ENCODE peak calls at places on chromosomes 2 and 18, in five cellular contexts. A is A673, C is IMR-90, T is small intestine, P is neuronal stem cell. X is an unnamed sample.

GRCh38 chr2:21047161-21048009 is 3.5 kb upstream of the APOB start:
- DNase-seq in T (peak; percentile 83), P (no peak), C (peak; percentile 32), A (no peak), X (no peak)

GRCh38 chr18:21914739-21915319 is 174.2 kb downstream of the MIB1 start:
- DNase-seq in C (peak; percentile 62), A (peak; percentile 74), T (peak; percentile 36), P (peak; percentile 40), X (peak; percentile 18)

GRCh38 chr18:55034742-55035141 is 75.5 kb upstream of the CCDC68 start:
- DNase-seq in P (no peak), C (no peak), T (no peak), A (no peak), X (no peak)

GRCh38 chr2:49490710-49491109 is 336.4 kb upstream of the FSHR start:
- DNase-seq in A (peak; percentile 22), C (no peak), P (peak; percentile 12), T (peak; percentile 20), X (peak; percentile 62)

GRCh38 chr2:240960309-240960962 is 38.0 kb upstream of the SNED1 start:
- DNase-seq in T (no peak), A (no peak), C (peak; percentile 6), P (no peak), X (peak; percentile 89)

GRCh38 chr2:171293661-171294060 is 133.0 kb upstream of the TLK1 start:
- DNase-seq in A (no peak), P (no peak), T (no peak), C (peak; percentile 45), X (no peak)

GRCh38 chr2:224646242-224646846 is 61.2 kb upstream of the CUL3 start:
- DNase-seq in C (peak; percentile 4), A (peak; percentile 74), P (no peak), T (no peak), X (peak; percentile 62)

GRCh38 chr2:29562896-29563295 is 358.5 kb downstream of the ALK start:
- DNase-seq in A (peak; percentile 37), T (no peak), P (no peak), C (peak; percentile 51), X (peak; percentile 49)

GRCh38 chr2:104444840-104445239 is 409.1 kb upstream of the POU3F3 start:
- DNase-seq in T (no peak), P (no peak), A (no peak), C (no peak), X (no peak)

GRCh38 chr2:126399001-126399400 is 257.0 kb upstream of the GYPC start:
- DNase-seq in T (peak; percentile 11), P (no peak), A (peak; percentile 3), C (no peak), X (peak; percentile 12)

GRCh38 chr2:205733648-205734047 is 51.3 kb downstream of the NRP2 start:
- DNase-seq in C (no peak), A (peak; percentile 54), P (peak; percentile 31), T (no peak), X (no peak)

GRCh38 chr2:72952110-72952823 is 34.9 kb downstream of the EMX1 start:
- DNase-seq in C (no peak), T (no peak), A (no peak), P (no peak), X (no peak)

GRCh38 chr2:222613715-222614331 is 42.1 kb downstream of the FARSB start:
- DNase-seq in A (peak; percentile 76), C (peak; percentile 66), T (peak; percentile 42), P (peak; percentile 42), X (peak; percentile 80)

GRCh38 chr2:96024336-96025106 is 10.2 kb downstream of the GPAT2 start:
- DNase-seq in A (no peak), T (no peak), P (no peak), C (no peak), X (no peak)

GRCh38 chr2:73740767-73741166 is 3.6 kb upstream of the TPRKB start:
- DNase-seq in C (no peak), P (no peak), T (no peak), A (no peak), X (no peak)

GRCh38 chr2:233343171-233343705 is 11.1 kb upstream of the DGKD start:
- DNase-seq in C (no peak), T (no peak), A (no peak), P (no peak), X (no peak)

GRCh38 chr2:226690471-226691024 is 109.1 kb downstream of the IRS1 start:
- DNase-seq in T (no peak), P (no peak), C (peak; percentile 31), A (no peak), X (peak; percentile 70)

GRCh38 chr2:30300456-30301221 is 69.3 kb downstream of the LBH start:
- DNase-seq in T (no peak), A (peak; percentile 18), P (no peak), C (peak; percentile 96), X (peak; percentile 45)

GRCh38 chr2:8234253-8234652 is 447.6 kb upstream of the ID2 start:
- DNase-seq in T (no peak), A (no peak), C (no peak), P (no peak), X (no peak)

GRCh38 chr2:233241803-233242202 is 9.7 kb upstream of the ATG16L1 start:
- DNase-seq in T (peak; percentile 78), A (no peak), C (no peak), P (no peak), X (no peak)

GRCh38 chr2:57981369-57981768 is 65.2 kb upstream of the VRK2 start:
- DNase-seq in T (no peak), A (no peak), P (no peak), C (peak; percentile 61), X (no peak)

GRCh38 chr2:85019121-85019520 is 48.2 kb downstream of the KCMF1 start:
- DNase-seq in P (no peak), T (peak; percentile 20), C (no peak), A (no peak), X (no peak)

GRCh38 chr2:221822416-221822815 is 250.3 kb upstream of the EPHA4 start:
- DNase-seq in P (no peak), A (no peak), C (no peak), T (no peak), X (no peak)

GRCh38 chr2:117771969-117772630 is 42.4 kb upstream of the DDX18 start:
- DNase-seq in A (peak; percentile 50), P (no peak), C (peak; percentile 38), T (peak; percentile 16), X (peak; percentile 27)

GRCh38 chr2:45212953-45213635 is 203.8 kb upstream of the SIX2 start:
- DNase-seq in T (no peak), C (no peak), A (no peak), P (no peak), X (no peak)

GRCh38 chr2:127145255-127145899 is 38.4 kb upstream of the BIN1 start:
- DNase-seq in C (peak; percentile 27), T (no peak), A (no peak), P (no peak), X (no peak)

DNA sequence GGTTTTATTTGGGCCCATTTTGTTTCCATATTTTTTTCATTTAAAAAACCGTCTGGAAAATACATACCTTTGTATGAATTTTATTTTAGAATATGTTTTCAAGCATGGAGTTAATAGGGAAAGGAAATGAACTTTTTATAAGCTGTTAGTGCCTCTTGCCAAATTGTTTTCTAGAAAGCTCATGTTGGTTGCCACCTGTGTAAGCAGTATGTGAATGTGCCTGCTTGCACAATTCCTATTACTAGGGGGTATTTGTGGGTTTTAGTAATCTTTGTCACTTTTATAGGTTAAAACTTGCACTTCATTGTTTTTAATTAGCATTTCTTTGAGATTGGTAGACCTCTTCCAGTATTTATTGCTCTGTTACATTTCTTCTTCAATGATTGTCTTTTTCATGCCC is 107.3 kb downstream of the TANC1 start:
- DNase-seq in A (no peak), P (no peak), C (peak; percentile 48), T (no peak), X (no peak)
- H3K4me3 ChIP-seq in A (no peak overlapping the region), P (no peak overlapping the region), C (no peak overlapping the region), T (no peak overlapping the region), X (no peak overlapping the region)

DNA sequence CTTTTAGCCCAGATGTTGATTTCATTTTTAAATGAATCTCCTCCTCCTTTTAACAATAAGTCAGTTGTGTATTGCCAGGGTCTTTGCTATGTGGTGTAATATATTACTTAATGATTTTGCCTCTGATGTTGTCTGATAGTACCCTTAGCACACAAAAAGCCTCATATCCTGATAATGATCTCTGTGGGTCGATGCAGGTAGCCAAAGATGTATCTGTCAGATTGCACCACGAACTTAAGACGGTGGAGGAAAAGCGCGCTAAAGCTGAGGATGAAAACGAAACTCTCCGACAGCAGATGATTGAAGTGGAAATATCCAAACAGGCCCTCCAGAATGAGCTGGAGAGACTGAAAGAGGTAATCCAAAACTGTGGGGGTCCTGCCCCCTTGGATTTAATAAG is 14.8 kb downstream of the MTCL1 start:
- DNase-seq in C (no peak), T (no peak), P (no peak), A (no peak), X (no peak)
- H3K4me1 ChIP-seq in C (peaks cover 17% of the 10 kb centered on the region), T (peaks cover 13% of the 10 kb centered on the region), P (peaks cover 16% of the 10 kb centered on the region), A (no peaks in the 10 kb centered on the region), X (no peaks in the 10 kb centered on the region)

GRCh38 chr2:46939596-46940359 is 24.2 kb upstream of the MCFD2 start:
- DNase-seq in P (no peak), C (no peak), T (peak; percentile 68), A (no peak), X (peak; percentile 17)
- H3K4me3 ChIP-seq in P (no peak overlapping the region), C (no peak overlapping the region), T (no peak overlapping the region), A (no peak overlapping the region), X (peak overlapping the region; percentile 75)

GRCh38 chr2:23379220-23379695 is 5.7 kb upstream of the KLHL29 start:
- DNase-seq in P (no peak), C (no peak), A (no peak), T (no peak), X (no peak)
- H3K4me1 ChIP-seq in P (no peaks in the 10 kb centered on the region), C (peaks cover 2% of the 10 kb centered on the region), A (peaks cover 21% of the 10 kb centered on the region), T (no peaks in the 10 kb centered on the region), X (peaks cover 28% of the 10 kb centered on the region)

DNA sequence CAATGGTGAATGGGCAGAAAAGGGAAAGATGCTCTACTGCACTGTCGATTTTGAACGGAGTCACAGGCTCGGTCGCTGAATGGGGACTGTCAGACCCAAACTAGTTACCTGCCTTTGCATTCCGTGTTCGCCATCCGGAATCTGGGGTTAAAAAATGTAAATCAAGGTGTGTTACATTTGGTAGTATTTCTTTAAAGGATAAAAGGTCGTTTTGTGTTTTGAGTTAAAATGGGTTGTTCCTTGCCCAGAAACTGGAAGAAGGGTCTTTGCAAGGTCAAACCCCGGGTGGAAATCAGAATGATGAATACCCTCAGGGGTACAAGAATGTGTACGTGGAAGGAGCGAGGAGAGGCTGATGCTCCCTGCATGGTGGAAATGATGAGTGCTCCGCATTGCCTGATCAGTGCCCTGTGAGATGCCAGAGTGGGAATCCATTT is 1.0 kb downstream of the VSNL1 start:
- DNase-seq in P (no peak), C (no peak), A (no peak), T (no peak), X (no peak)
- H3K4me3 ChIP-seq in P (peak overlapping the region; percentile 52), C (no peak overlapping the region), A (peak overlapping the region; percentile 64), T (no peak overlapping the region), X (no peak overlapping the region)

DNA sequence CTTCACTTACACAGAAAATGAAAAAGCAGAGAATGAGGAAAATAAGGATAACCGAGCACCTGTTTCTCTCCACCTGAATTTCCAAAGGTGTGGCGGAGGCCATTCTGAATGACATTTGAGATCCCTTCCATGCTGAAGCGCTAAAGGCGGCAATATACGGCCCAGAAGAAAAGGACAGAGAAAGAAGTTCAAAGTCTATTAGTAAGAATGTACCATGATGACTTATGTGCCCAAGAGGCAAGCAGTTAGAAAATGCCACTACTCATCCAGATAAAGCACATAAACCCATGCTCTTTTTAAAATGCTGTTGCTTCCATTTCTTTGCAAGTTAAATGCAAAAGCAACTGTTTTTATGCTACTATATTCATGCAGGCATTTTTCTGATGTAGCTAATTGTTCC is 37.2 kb downstream of the FEZ2 start:
- DNase-seq in A (no peak), C (no peak), P (no peak), T (no peak), X (no peak)
- H3K4me1 ChIP-seq in A (peaks cover 45% of the 10 kb centered on the region), C (peaks cover 29% of the 10 kb centered on the region), P (peaks cover 2% of the 10 kb centered on the region), T (no peaks in the 10 kb centered on the region), X (peaks cover 22% of the 10 kb centered on the region)